ENCODE peak calls at places on chromosomes 12 and 14, in four cellular contexts. M, H, S and Y are unnamed samples.

GRCh38 chr14:99602054-99602787 is 1.8 kb downstream of the CCDC85C start:
- DNase-seq in M (no peak), H (no peak), S (no peak), Y (no peak)

GRCh38 chr12:122137681-122138080 is 36.3 kb downstream of the IL31 start:
- DNase-seq in M (peak; percentile 82), H (no peak), S (no peak), Y (peak; percentile 82)

GRCh38 chr12:203462-204260 is 10.3 kb downstream of the SLC6A12 start:
- DNase-seq in M (peak; percentile 59), H (peak; percentile 93), S (peak; percentile 22), Y (no peak)

GRCh38 chr12:96814200-96814599 is 92.9 kb upstream of the NEDD1 start:
- DNase-seq in M (no peak), H (no peak), S (no peak), Y (no peak)

GRCh38 chr12:46112364-46112763 is 122.0 kb upstream of the SCAF11 start:
- DNase-seq in M (no peak), H (no peak), S (no peak), Y (no peak)

GRCh38 chr14:26138764-26139445 is 458.9 kb downstream of the NOVA1 start:
- DNase-seq in M (no peak), H (no peak), S (no peak), Y (no peak)

GRCh38 chr12:10388611-10389010 is 1.2 kb downstream of the KLRK1 start:
- DNase-seq in M (no peak), H (no peak), S (no peak), Y (no peak)

GRCh38 chr12:131047789-131048610 is 94.3 kb downstream of the ADGRD1 start:
- DNase-seq in M (no peak), H (no peak), S (no peak), Y (no peak)

GRCh38 chr12:117148642-117149041 is 41.6 kb downstream of the FBXO21 start:
- DNase-seq in M (no peak), H (no peak), S (peak; percentile 25), Y (no peak)

GRCh38 chr12:30999011-30999410 is 72.5 kb downstream of the TSPAN11 start:
- DNase-seq in M (no peak), H (no peak), S (no peak), Y (no peak)

GRCh38 chr14:104800600-104801283 is at the start of gene ZBTB42:
- DNase-seq in M (peak; percentile 58), H (peak; percentile 89), S (peak; percentile 66), Y (no peak)

GRCh38 chr12:17028348-17028747 is 422.4 kb upstream of the LMO3 start:
- DNase-seq in M (no peak), H (no peak), S (no peak), Y (no peak)

GRCh38 chr12:108649668-108650067 is 16.0 kb upstream of the SELPLG start:
- DNase-seq in M (no peak), H (no peak), S (no peak), Y (no peak)

GRCh38 chr14:60092516-60092915 is 793 bp downstream of the PCNX4 start:
- DNase-seq in M (no peak), H (peak; percentile 38), S (peak; percentile 11), Y (no peak)

GRCh38 chr12:50708619-50709018 is 55.3 kb upstream of the ATF1 start:
- DNase-seq in M (no peak), H (no peak), S (no peak), Y (no peak)

GRCh38 chr14:65981192-65981843 is 504.9 kb upstream of the CCDC196 start:
- DNase-seq in M (no peak), H (no peak), S (no peak), Y (no peak)

GRCh38 chr12:18320036-18320617 is 58.8 kb downstream of the PIK3C2G start:
- DNase-seq in M (peak; percentile 28), H (peak; percentile 22), S (peak; percentile 2), Y (peak; percentile 3)

GRCh38 chr12:117514016-117514415 is 152.6 kb upstream of the NOS1 start:
- DNase-seq in M (no peak), H (no peak), S (no peak), Y (no peak)

GRCh38 chr12:1115471-1116242 is 124.6 kb downstream of the ERC1 start:
- DNase-seq in M (no peak), H (no peak), S (no peak), Y (no peak)

GRCh38 chr12:83843531-83843930 is 1069.1 kb downstream of the SLC6A15 start:
- DNase-seq in M (no peak), H (no peak), S (no peak), Y (no peak)

GRCh38 chr14:101796479-101796878 is 35.0 kb downstream of the PPP2R5C start:
- DNase-seq in M (no peak), H (no peak), S (no peak), Y (no peak)

GRCh38 chr14:32352631-32353030 is 23.5 kb downstream of the AKAP6 start:
- DNase-seq in M (no peak), H (no peak), S (no peak), Y (no peak)

GRCh38 chr12:52942056-52942913 is 6.6 kb upstream of the KRT18 start:
- DNase-seq in M (no peak), H (no peak), S (peak; percentile 4), Y (no peak)

GRCh38 chr14:84825481-84825880 is 704.5 kb upstream of the FLRT2 start:
- DNase-seq in M (no peak), H (no peak), S (no peak), Y (no peak)

GRCh38 chr14:64815257-64815656 is 64.5 kb downstream of the SPTB start:
- DNase-seq in M (no peak), H (no peak), S (no peak), Y (no peak)

GRCh38 chr14:87615822-87616679 is 376.9 kb downstream of the GALC start:
- DNase-seq in M (peak; percentile 76), H (peak; percentile 38), S (peak; percentile 35), Y (peak; percentile 83)

GRCh38 chr12:86660488-86661171 is 404.4 kb upstream of the MGAT4C start:
- DNase-seq in M (no peak), H (no peak), S (no peak), Y (no peak)

GRCh38 chr14:65658202-65658601 is 245.7 kb downstream of the FUT8 start:
- DNase-seq in M (no peak), H (no peak), S (no peak), Y (no peak)

GRCh38 chr12:95790025-95790911 is at the start of gene NTN4:
- DNase-seq in M (peak; percentile 58), H (peak; percentile 80), S (no peak), Y (no peak)

GRCh38 chr12:90991952-90992465 is 12.8 kb downstream of the EPYC start:
- DNase-seq in M (no peak), H (no peak), S (no peak), Y (no peak)

GRCh38 chr12:122834921-122835692 is at the start of gene HIP1R:
- DNase-seq in M (peak; percentile 56), H (peak; percentile 94), S (peak; percentile 85), Y (peak; percentile 78)

GRCh38 chr12:45666452-45667215 is 62.9 kb upstream of the ARID2 start:
- DNase-seq in M (no peak), H (no peak), S (no peak), Y (no peak)

GRCh38 chr14:29805415-29806123 is 122.1 kb downstream of the PRKD1 start:
- DNase-seq in M (no peak), H (no peak), S (peak; percentile 7), Y (no peak)

GRCh38 chr14:76926521-76927251 is 100.5 kb downstream of the LRRC74A start:
- DNase-seq in M (no peak), H (peak; percentile 73), S (no peak), Y (no peak)

GRCh38 chr12:57617942-57618341 is 6.7 kb downstream of the ARHGEF25 start:
- DNase-seq in M (no peak), H (no peak), S (no peak), Y (no peak)

DNA sequence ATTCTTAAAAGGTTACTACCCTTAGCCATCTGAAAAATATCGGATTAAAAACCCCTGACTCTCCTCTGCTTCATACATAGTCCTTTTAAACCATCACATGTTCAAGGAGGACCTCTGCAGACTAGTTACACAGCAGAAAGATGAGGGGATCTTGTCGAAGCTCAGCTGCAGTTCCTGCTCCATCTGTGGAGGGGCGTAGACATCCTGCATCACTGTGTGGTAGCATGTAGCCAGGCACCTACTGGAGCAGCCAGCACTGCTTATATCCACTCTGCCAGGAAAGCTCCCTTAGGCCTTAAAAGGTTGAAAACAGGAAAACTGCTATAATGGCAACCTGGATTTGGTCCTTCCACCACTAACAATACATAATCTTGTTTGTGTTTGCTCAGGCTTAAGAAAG is 57.6 kb upstream of the STRN3 start:
- DNase-seq in M (no peak), H (no peak), S (no peak), Y (no peak)
- TF ChIP-seq TEAD4 in M (no peak), H (no peak), S (no peak), Y (no peak)

DNA sequence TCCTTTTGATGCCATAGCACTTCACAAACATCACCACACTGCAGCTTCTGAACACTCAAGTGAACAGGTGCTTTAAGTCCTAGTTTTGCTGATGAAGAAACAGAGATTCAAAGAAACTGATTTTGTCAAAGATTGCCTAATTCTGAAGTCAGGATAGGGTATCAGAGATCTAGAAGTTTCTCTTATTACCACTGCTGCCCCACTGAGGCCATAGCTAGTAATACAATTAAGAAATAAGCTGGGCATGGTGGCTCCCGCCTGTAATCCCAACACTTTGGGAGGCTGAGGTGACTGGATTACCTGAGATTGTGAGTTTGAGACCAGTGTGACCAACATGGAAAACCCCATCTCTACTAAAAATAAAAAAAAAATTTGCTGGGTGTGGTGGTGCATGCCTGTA is 458.3 kb upstream of the SEL1L start:
- DNase-seq in M (no peak), H (no peak), S (no peak), Y (no peak)
- TF ChIP-seq CTCF in M (peak; percentile 38), H (peak; percentile 38), S (no peak), Y (peak; percentile 40)

DNA sequence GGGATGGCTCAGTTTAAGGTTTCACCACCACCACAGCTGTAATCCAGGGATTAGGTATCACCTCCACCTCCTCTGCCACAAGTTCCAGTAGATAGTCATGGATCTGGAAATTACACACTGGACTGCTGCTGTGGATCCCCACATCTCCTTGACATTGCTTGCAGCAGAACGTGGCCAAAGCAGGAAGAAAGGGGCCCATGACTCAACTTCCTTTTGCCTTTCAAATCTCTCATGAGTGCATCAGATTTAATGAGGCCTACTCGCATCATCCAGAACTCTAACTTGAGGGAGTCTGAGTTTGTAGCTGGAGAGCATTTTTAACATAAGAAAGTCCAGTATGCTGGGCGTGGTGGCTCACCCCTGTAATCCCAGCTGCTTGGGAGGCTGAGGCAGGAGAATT is 29.2 kb upstream of the TMED10 start:
- DNase-seq in M (no peak), H (no peak), S (no peak), Y (no peak)
- TF ChIP-seq TEAD4 in M (no peak), H (no peak), S (no peak), Y (no peak)

DNA sequence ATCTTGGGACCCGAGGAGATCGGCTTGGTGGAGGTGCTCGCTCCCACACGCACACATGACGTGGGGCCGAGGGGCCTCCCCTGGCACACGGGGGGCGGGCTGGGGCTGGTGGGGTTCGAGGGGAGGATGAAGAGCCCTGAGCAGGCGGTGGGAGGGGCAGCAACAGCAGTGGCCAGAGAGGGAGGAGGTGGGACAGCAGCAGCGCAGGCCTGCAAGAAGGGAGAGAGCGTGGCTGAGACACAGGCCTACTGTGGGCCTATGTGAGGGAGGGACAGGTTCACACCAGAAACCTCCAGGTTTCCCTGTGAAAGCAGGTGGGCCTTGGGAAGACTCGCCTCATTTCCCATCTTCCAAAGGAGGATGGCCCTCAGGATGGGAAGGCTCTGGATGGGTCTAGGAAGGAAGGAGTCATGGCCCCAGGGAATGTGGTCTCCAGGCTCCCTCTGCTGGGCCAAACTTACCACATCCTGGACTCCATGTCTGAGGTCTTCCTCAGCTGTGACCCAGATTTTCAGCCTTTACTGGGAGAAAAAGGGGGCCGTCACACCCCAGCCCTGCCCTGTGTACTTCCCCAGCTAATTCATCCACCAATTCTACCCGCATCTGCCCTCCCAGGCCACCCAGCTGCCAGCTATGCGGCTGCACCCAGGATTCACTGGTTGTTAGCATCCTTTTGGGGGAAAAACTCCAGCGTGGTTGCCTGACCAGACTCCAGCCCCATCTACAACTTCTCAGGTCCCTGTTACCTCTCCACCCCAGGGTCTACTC is 2.8 kb downstream of the PIANP start:
- DNase-seq in M (peak; percentile 71), H (peak; percentile 75), S (peak; percentile 56), Y (peak; percentile 60)
- TF ChIP-seq CTCF in M (peak; percentile 36), H (peak; percentile 68), S (peak; percentile 77), Y (peak; percentile 65)